ENCODE peak calls at places on chromosomes 13 and 19, in four cellular contexts. G is H1, J is SK-N-SH, H is GM23338. A is an unnamed sample.

GRCh38 chr13:106867249-106867648 is 299.3 kb upstream of the ARGLU1 start:
- DNase-seq in J (peak; percentile 19), G (no peak), H (peak; percentile 16), A (no peak)

GRCh38 chr13:27044837-27045570 is 126.6 kb downstream of the USP12 start:
- DNase-seq in J (no peak), H (no peak), G (no peak), A (no peak)

GRCh38 chr13:69959041-69959440 is 148.6 kb upstream of the ATXN8OS start:
- DNase-seq in J (no peak), G (no peak), H (no peak), A (no peak)

GRCh38 chr19:19106061-19106551 is 32.2 kb downstream of the TMEM161A start:
- DNase-seq in H (peak; percentile 73), G (no peak), J (no peak), A (no peak)

GRCh38 chr13:52949044-52949443 is 79.6 kb upstream of the OLFM4 start:
- DNase-seq in H (no peak), J (no peak), G (no peak), A (no peak)

GRCh38 chr13:77719128-77719527 is 21.6 kb downstream of the SLAIN1 start:
- DNase-seq in G (no peak), J (no peak), H (no peak), A (no peak)

GRCh38 chr13:51557423-51557822 is 26.8 kb upstream of the WDFY2 start:
- DNase-seq in J (no peak), H (no peak), G (no peak), A (no peak)

GRCh38 chr19:53037101-53038097 is 7.1 kb upstream of the ERVV-2 start:
- DNase-seq in G (no peak), H (peak; percentile 87), J (peak; percentile 85), A (no peak)

GRCh38 chr19:54136086-54136863 is 1.3 kb upstream of the CNOT3 start:
- DNase-seq in H (peak; percentile 61), J (peak; percentile 50), G (no peak), A (no peak)

GRCh38 chr19:46637224-46637623 is 1.2 kb upstream of the GNG8 start:
- DNase-seq in J (no peak), H (no peak), G (no peak), A (no peak)

GRCh38 chr13:59680429-59681024 is 483.2 kb downstream of the DIAPH3 start:
- DNase-seq in G (no peak), J (no peak), H (peak; percentile 56), A (no peak)

GRCh38 chr19:12967907-12968306 is 1.5 kb upstream of the DAND5 start:
- DNase-seq in J (no peak), H (no peak), G (no peak), A (no peak)

GRCh38 chr13:51935326-51936171 is 73.8 kb downstream of the CCDC70 start:
- DNase-seq in H (peak; percentile 72), J (peak; percentile 49), G (no peak), A (peak; percentile 16)

GRCh38 chr13:102598061-102598460 is 1.3 kb downstream of the TPP2 start:
- DNase-seq in H (no peak), G (no peak), J (peak; percentile 16), A (no peak)

GRCh38 chr19:29492761-29493160 is 33.0 kb upstream of the VSTM2B start:
- DNase-seq in H (no peak), G (no peak), J (no peak), A (no peak)

GRCh38 chr19:30927705-30928104 is 421.5 kb downstream of the TSHZ3 start:
- DNase-seq in J (no peak), H (no peak), G (no peak), A (no peak)

GRCh38 chr19:2039959-2040646 is 10.9 kb downstream of the MKNK2 start:
- DNase-seq in J (no peak), H (no peak), G (no peak), A (no peak)

GRCh38 chr13:20351279-20352022 is 119.3 kb upstream of the GJB6 start:
- DNase-seq in G (no peak), J (no peak), H (no peak), A (peak; percentile 85)

GRCh38 chr13:89066868-89067466 is 1395.8 kb downstream of the SLITRK5 start:
- DNase-seq in J (peak; percentile 19), G (no peak), H (peak; percentile 84), A (peak; percentile 67)

GRCh38 chr13:108495686-108496363 is 133.6 kb upstream of the MYO16 start:
- DNase-seq in H (peak; percentile 64), J (peak; percentile 57), G (no peak), A (no peak)

GRCh38 chr19:16957151-16957662 is 68.4 kb downstream of the F2RL3 start:
- DNase-seq in G (no peak), J (no peak), H (no peak), A (peak; percentile 2)

GRCh38 chr13:34458756-34459462 is 483.2 kb upstream of the NBEA start:
- DNase-seq in J (no peak), G (no peak), H (no peak), A (no peak)

GRCh38 chr19:43534811-43535761 is 2.1 kb downstream of the ZNF575 start:
- DNase-seq in H (peak; percentile 95), G (peak; percentile 76), J (peak; percentile 60), A (no peak)

GRCh38 chr19:7801020-7801570 is 28.9 kb upstream of the EVI5L start:
- DNase-seq in J (no peak), G (no peak), H (no peak), A (no peak)

GRCh38 chr13:69579351-69579750 is 528.3 kb upstream of the ATXN8OS start:
- DNase-seq in H (peak; percentile 28), J (peak; percentile 18), G (no peak), A (no peak)

GRCh38 chr13:44867825-44868224 is 121.4 kb downstream of the NUFIP1 start:
- DNase-seq in H (no peak), J (no peak), G (no peak), A (no peak)

GRCh38 chr13:44899967-44900366 is 89.3 kb downstream of the NUFIP1 start:
- DNase-seq in H (no peak), G (no peak), J (peak; percentile 43), A (no peak)

GRCh38 chr13:40352807-40353562 is 313.5 kb downstream of the FOXO1 start:
- DNase-seq in H (no peak), J (peak; percentile 25), G (no peak), A (no peak)

GRCh38 chr13:66477816-66478215 is 752.3 kb downstream of the PCDH9 start:
- DNase-seq in H (no peak), G (no peak), J (no peak), A (no peak)

GRCh38 chr19:41226053-41226873 is 7.2 kb downstream of the AXL start:
- DNase-seq in J (peak; percentile 56), G (no peak), H (peak; percentile 81), A (peak; percentile 71)

GRCh38 chr13:108963846-108964600 is 334.6 kb downstream of the MYO16 start:
- DNase-seq in G (no peak), H (no peak), J (no peak), A (no peak)

GRCh38 chr13:87975035-87975434 is 303.9 kb downstream of the SLITRK5 start:
- DNase-seq in H (no peak), J (no peak), G (no peak), A (no peak)

GRCh38 chr19:55041627-55042343 is 3.7 kb upstream of the GP6 start:
- DNase-seq in G (no peak), H (no peak), J (no peak), A (no peak)

GRCh38 chr19:39913682-39914333 is 20.6 kb downstream of the FCGBP start:
- DNase-seq in J (no peak), G (no peak), H (no peak), A (no peak)
- H3K27me3 ChIP-seq in J (no peaks in the 10 kb centered on the region), G (no peaks in the 10 kb centered on the region), H (no peaks in the 10 kb centered on the region), A (no peaks in the 10 kb centered on the region)

DNA sequence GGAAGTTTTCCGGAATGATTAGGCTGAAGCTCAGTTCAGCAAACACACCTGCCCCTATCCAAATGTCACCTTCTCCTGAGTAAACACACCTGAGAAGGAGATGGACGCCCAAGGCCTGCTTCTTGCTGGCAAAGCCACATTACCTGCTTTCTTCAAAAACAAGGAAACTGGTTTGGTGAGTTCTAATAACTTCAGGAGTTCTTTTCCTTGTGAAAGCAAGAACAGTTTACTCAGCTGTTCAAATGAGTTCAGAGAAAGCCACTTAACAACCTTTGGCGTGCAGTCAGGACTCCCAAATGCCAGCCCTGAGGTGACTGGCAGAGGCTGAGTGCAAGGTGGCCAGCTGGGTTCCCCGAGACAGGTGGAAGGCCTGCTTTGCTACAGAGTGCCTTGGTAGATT is 160.5 kb downstream of the STK24 start:
- DNase-seq in G (no peak), J (no peak), H (no peak), A (no peak)
- TF ChIP-seq POLR2AphosphoS5 in G (no peak), J (no peak), H (no peak), A (no peak)

GRCh38 chr13:71602327-71602726 is 264.7 kb downstream of the DACH1 start:
- DNase-seq in H (no peak), G (no peak), J (no peak), A (no peak)
- H3K27me3 ChIP-seq in H (no peaks in the 10 kb centered on the region), G (no peaks in the 10 kb centered on the region), J (no peaks in the 10 kb centered on the region), A (no peaks in the 10 kb centered on the region)

DNA sequence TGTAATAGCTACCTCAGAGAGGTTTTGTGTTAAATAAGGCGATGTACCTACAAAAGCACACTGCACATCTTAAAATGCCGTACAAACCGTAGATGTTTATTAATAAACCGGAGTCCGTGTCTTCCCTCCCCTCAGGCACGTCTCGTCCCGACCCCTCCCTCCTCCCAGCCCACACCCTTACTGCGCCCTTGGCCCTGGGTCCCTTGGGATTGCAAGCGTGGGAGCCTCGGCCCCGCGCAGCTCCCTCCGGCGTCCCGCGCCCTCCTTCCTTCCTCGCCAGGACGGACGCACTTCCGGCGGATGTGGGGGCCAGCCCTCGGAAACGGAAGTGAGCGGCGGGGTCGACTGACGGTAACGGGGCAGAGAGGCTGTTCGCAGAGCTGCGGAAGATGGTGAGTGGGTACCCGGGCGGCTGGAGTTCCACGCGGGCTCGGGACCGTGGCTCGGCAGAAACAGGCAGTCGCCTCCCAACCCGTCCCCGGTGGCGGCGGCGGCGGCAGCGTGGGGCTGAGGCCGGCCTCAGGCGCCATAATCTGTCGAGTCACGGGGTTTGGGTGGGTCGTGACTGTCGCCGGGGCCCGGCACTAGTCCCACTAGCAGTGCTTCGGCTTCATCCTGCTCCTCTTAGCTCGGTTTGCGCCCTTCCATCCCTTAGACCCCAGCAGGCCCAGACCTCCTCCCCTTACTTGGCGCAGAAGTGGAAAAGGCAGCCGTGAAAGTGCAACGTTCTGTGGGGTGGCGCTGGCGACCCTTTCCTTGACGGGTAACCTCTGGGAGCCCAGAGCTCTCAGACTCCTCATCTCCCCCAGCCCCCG is at the start of gene POMP:
- DNase-seq in H (peak; percentile 94), J (peak; percentile 94), G (peak; percentile 41), A (peak; percentile 94)
- TF ChIP-seq POLR2AphosphoS5 in H (peak; percentile 99), J (peak; percentile 98), G (peak; percentile 89), A (peak; percentile 98)

DNA sequence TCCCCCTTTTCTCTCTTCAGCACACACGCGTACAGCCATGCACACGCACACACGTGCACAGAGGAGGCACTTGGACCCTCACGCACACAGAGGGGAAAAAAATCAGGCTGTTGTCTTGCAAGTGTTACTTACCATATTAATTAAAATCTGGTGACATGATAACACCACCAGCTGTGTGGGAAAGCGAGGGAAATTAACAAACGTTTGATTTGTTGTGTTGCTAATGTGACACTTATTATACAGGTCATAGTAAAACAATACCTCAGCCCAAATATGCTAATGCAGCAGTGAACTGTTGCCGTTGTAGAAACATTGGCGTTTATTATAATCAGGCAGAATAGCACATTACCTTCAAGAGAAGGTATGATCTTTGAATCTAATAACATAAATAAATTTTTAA is 211.7 kb downstream of the TEX29 start:
- DNase-seq in J (no peak), H (peak; percentile 54), G (peak; percentile 31), A (no peak)
- H3K27me3 ChIP-seq in J (peaks cover 30% of the 10 kb centered on the region), H (peaks cover 46% of the 10 kb centered on the region), G (peaks cover 35% of the 10 kb centered on the region), A (peaks cover 62% of the 10 kb centered on the region)

A was measured in HL-60.